ENCODE peak calls at places on chromosomes 4 and X, in six cellular contexts. F, M, C, R, L and I are unnamed samples.

GRCh38 chr4:187608001-187608421 is 387.6 kb upstream of the ZFP42 start:
- DNase-seq in R (peak; percentile 44), C (no peak), M (no peak), L (peak; percentile 71), F (no peak), I (no peak)

GRCh38 chr4:177448850-177449249 is 6.6 kb upstream of the AGA start:
- DNase-seq in L (peak; percentile 80), F (no peak), C (no peak), M (no peak), R (peak; percentile 59), I (no peak)

GRCh38 chr4:156953951-156954350 is 17.6 kb downstream of the PDGFC start:
- DNase-seq in F (no peak), R (no peak), M (no peak), L (no peak), C (no peak), I (no peak)

GRCh38 chrX:137982791-137983190 is 416.9 kb downstream of the ZIC3 start:
- DNase-seq in M (no peak), L (no peak), R (no peak), F (no peak), C (no peak), I (no peak)

GRCh38 chr4:113052379-113052951 is 3.0 kb downstream of the ANK2 start:
- DNase-seq in C (no peak), F (no peak), L (peak; percentile 65), M (no peak), R (peak; percentile 3), I (no peak)

GRCh38 chrX:49664824-49665223 is 31.0 kb downstream of the PAGE1 start:
- DNase-seq in C (no peak), R (no peak), M (no peak), L (no peak), F (no peak), I (no peak)

GRCh38 chr4:161320377-161320776 is 843.4 kb downstream of the FSTL5 start:
- DNase-seq in F (peak; percentile 9), C (no peak), L (peak; percentile 1), R (no peak), M (no peak), I (no peak)

GRCh38 chr4:55768291-55768690 is 51.3 kb upstream of the EXOC1L start:
- DNase-seq in F (peak; percentile 77), C (no peak), R (peak; percentile 97), L (peak; percentile 48), M (no peak), I (no peak)

GRCh38 chr4:4912155-4912554 is 52.7 kb downstream of the MSX1 start:
- DNase-seq in C (no peak), R (no peak), L (peak; percentile 41), F (no peak), M (no peak), I (no peak)

GRCh38 chr4:188767496-188767895 is 628.3 kb downstream of the TRIML1 start:
- DNase-seq in M (no peak), F (no peak), L (no peak), R (no peak), C (no peak), I (no peak)

GRCh38 chr4:108031427-108032083 is 41.9 kb downstream of the HADH start:
- DNase-seq in R (no peak), C (no peak), F (no peak), L (peak; percentile 55), M (no peak), I (no peak)

DNA sequence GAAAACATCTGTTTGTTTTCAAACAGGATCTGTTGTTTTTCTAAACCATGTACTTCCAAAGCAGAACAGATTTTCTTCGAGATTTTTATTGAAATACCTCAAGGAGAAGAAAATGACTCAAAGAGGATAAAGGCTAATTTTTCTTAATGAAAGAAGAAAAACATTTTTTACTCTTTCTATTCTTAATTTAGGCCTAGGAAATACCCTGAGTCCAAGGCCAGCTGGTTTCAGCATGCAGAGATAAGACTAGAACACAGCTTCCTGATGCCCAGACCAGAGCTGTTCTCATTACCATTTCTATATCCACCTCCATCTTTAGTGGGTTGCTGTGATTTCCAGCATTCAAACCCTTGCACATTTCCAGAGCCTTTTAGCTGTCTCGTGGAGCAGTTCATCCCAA is 18.3 kb downstream of the GAB1 start:
- DNase-seq in R (peak; percentile 41), C (no peak), M (no peak), F (no peak), L (no peak), I (no peak)
- H3K4me1 ChIP-seq in R (peaks cover 61% of the 10 kb centered on the region), C (peaks cover 77% of the 10 kb centered on the region), M (peaks cover 29% of the 10 kb centered on the region), F (no peaks in the 10 kb centered on the region), L (peaks cover 33% of the 10 kb centered on the region), I (peaks cover 89% of the 10 kb centered on the region)

DNA sequence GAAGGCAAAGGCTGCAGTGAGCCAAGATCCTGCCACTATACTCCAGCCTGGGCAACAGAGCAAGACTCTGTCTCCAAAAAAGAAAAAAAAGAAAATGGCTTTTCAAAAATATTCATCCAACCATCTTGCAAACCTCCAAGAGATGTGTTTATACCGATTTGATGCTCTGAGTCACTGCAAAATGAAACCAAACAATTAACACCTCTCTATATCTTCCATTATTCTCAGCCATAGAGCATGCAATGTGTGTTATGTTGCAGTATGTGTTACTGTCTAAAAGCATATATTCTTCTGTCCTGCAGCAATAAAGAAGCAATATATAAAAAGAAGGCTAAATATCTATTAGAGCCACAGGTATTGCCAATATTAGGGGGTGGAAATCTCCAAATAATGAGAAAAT is 51.4 kb downstream of the ARAP2 start:
- DNase-seq in M (no peak), R (no peak), L (no peak), C (no peak), F (no peak), I (no peak)
- H3K4me1 ChIP-seq in M (no peaks in the 10 kb centered on the region), R (no peaks in the 10 kb centered on the region), L (no peaks in the 10 kb centered on the region), C (no peaks in the 10 kb centered on the region), F (no peaks in the 10 kb centered on the region), I (no peaks in the 10 kb centered on the region)

GRCh38 chr4:140645614-140646412 is 77.1 kb upstream of the UCP1 start:
- DNase-seq in L (no peak), C (no peak), F (no peak), R (no peak), M (peak; percentile 41), I (no peak)
- H3K4me1 ChIP-seq in L (no peaks in the 10 kb centered on the region), C (no peaks in the 10 kb centered on the region), F (no peaks in the 10 kb centered on the region), R (peaks cover 19% of the 10 kb centered on the region), M (peaks cover 12% of the 10 kb centered on the region), I (no peaks in the 10 kb centered on the region)

GRCh38 chr4:40454816-40455215 is 119.7 kb downstream of the CHRNA9 start:
- DNase-seq in C (no peak), F (no peak), L (no peak), R (peak; percentile 29), M (no peak), I (no peak)
- H3K4me1 ChIP-seq in C (peaks cover 52% of the 10 kb centered on the region), F (no peaks in the 10 kb centered on the region), L (no peaks in the 10 kb centered on the region), R (no peaks in the 10 kb centered on the region), M (peaks cover 2% of the 10 kb centered on the region), I (no peaks in the 10 kb centered on the region)

DNA sequence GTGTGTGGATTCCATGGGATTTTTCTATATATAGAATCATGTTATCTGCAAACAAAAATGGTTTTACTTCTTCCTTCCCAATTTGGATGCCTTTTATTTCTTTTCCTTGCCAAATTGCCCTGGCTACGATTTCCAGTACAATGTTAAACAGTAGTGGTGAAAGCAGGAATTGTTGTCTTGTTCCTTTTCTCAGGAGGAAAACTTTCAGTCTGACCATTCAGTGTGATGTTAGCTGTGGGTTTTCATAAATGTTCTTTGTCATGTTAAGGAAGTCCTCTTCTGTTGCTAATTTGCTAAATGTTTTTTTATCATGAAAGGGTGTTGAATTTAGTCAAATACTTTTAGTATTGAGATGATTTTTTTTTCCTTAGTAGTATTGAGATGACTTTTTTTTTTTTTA is 10.9 kb downstream of the SAP30 start:
- DNase-seq in L (peak; percentile 2), F (no peak), R (peak; percentile 41), C (no peak), M (no peak), I (no peak)
- H3K4me1 ChIP-seq in L (no peaks in the 10 kb centered on the region), F (no peaks in the 10 kb centered on the region), R (no peaks in the 10 kb centered on the region), C (no peaks in the 10 kb centered on the region), M (no peaks in the 10 kb centered on the region), I (peaks cover 16% of the 10 kb centered on the region)

DNA sequence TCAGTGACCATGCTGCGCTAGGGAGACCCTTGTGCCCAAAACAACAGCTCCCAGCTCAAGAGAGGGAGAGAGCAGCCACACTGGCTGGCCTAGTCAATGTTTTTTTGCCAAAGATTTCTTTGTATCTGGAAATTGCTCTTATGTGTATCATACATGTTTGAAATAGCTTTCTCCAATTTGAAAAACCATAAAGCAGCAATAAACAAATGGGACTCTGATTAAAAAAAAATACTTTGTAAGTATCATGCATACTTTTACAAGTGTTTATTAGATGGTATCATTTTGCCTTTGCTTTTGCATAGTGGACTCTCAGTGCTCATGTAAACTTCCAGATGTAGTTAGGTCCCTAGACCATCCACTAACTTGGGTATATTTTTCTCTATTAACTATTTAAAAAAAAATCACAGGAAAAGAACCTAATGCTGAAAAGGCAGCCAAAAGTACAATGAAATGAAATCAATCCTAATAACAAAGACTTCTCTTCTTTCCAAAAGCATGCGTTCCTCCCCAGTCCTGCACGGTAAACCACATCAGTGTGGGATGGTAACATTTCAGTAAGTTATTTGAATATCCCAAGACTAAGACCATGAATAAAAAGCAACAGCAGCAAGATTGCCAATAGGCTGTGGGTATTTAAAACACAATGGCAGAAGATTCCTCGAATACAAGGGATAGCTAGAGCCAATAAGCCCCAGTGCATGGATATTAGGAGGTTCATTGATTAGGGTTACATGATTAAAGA is 117.6 kb downstream of the PALLD start:
- DNase-seq in R (no peak), M (no peak), C (no peak), L (no peak), F (no peak), I (no peak)
- H3K4me1 ChIP-seq in R (peaks cover 14% of the 10 kb centered on the region), M (peaks cover 1% of the 10 kb centered on the region), C (peaks cover 27% of the 10 kb centered on the region), L (peaks cover 64% of the 10 kb centered on the region), F (no peaks in the 10 kb centered on the region), I (peaks cover 37% of the 10 kb centered on the region)

GRCh38 chrX:71623105-71623450 is 4.8 kb upstream of the CXCR3 start:
- DNase-seq in L (no peak), F (no peak), M (no peak), C (no peak), R (no peak), I (no peak)
- H3K4me1 ChIP-seq in L (peaks cover 11% of the 10 kb centered on the region), F (peaks cover 10% of the 10 kb centered on the region), M (no peaks in the 10 kb centered on the region), C (no peaks in the 10 kb centered on the region), R (no peaks in the 10 kb centered on the region), I (peaks cover 4% of the 10 kb centered on the region)